ENCODE peak calls at places on chromosomes 6 and 20, in eight cellular contexts. N, H, P, C, M, B, T and L are unnamed samples.

GRCh38 chr20:32945710-32946221 is 58.5 kb downstream of the SUN5 start:
- DNase-seq in M (no peak), C (peak; percentile 65), P (peak; percentile 55), T (no peak), B (no peak), H (no peak), N (no peak), L (no peak)

GRCh38 chr6:104689551-104690205 is 170.0 kb downstream of the HACE1 start:
- DNase-seq in N (no peak), P (no peak), H (no peak), M (no peak), T (no peak), C (no peak), B (no peak), L (no peak)

GRCh38 chr6:105902401-105903031 is 183.6 kb upstream of the PRDM1 start:
- DNase-seq in N (no peak), H (no peak), M (no peak), B (no peak), C (no peak), P (no peak), T (no peak), L (no peak)

GRCh38 chr6:8391934-8392333 is 43.4 kb downstream of the SLC35B3 start:
- DNase-seq in H (no peak), P (no peak), N (no peak), C (no peak), T (no peak), M (no peak), B (no peak), L (no peak)

GRCh38 chr6:33668914-33669313 is 42.6 kb downstream of the UQCC2 start:
- DNase-seq in N (no peak), T (peak; percentile 70), B (no peak), P (peak; percentile 78), C (no peak), M (peak; percentile 71), H (no peak), L (no peak)

GRCh38 chr6:114747995-114748625 is 405.3 kb upstream of the HS3ST5 start:
- DNase-seq in T (no peak), M (peak; percentile 33), B (no peak), C (peak; percentile 78), N (no peak), H (peak; percentile 25), P (no peak), L (no peak)

GRCh38 chr6:37127961-37128862 is 41.7 kb upstream of the PIM1 start:
- DNase-seq in M (no peak), B (no peak), H (no peak), T (no peak), C (no peak), P (no peak), N (no peak), L (no peak)

GRCh38 chr6:25179051-25179778 is 100.0 kb upstream of the CARMIL1 start:
- DNase-seq in H (no peak), C (no peak), M (no peak), B (no peak), P (no peak), T (no peak), N (no peak), L (no peak)

GRCh38 chr6:27263886-27264285 is 16.4 kb downstream of the PRSS16 start:
- DNase-seq in T (no peak), B (no peak), N (no peak), P (no peak), H (no peak), C (no peak), M (no peak), L (no peak)

GRCh38 chr6:168584251-168584650 is 143.3 kb downstream of the SMOC2 start:
- DNase-seq in B (no peak), N (no peak), P (no peak), M (no peak), T (no peak), H (no peak), C (no peak), L (no peak)

GRCh38 chr6:151679081-151679480 is 128.4 kb upstream of the ESR1 start:
- DNase-seq in T (peak; percentile 82), H (no peak), P (no peak), M (no peak), B (no peak), C (no peak), N (no peak), L (no peak)

GRCh38 chr6:141199074-141199473 is 933.7 kb upstream of the GJE1 start:
- DNase-seq in T (no peak), B (no peak), N (no peak), P (no peak), H (no peak), M (no peak), C (no peak), L (no peak)

GRCh38 chr6:145015739-145016558 is 719.4 kb downstream of the EPM2A start:
- DNase-seq in C (no peak), M (no peak), T (no peak), H (no peak), N (no peak), B (no peak), P (no peak), L (no peak)

GRCh38 chr6:113082691-113083090 is 735.6 kb downstream of the RFPL4B start:
- DNase-seq in C (no peak), P (no peak), M (no peak), H (no peak), T (no peak), N (no peak), B (no peak), L (no peak)

GRCh38 chr6:76275746-76276145 is 203.3 kb upstream of the IMPG1 start:
- DNase-seq in T (no peak), C (peak; percentile 52), P (no peak), N (no peak), H (no peak), B (no peak), M (no peak), L (peak; percentile 27)

GRCh38 chr6:12962995-12963394 is 246.4 kb downstream of the PHACTR1 start:
- DNase-seq in T (no peak), H (no peak), M (no peak), B (no peak), P (no peak), C (no peak), N (no peak), L (no peak)

GRCh38 chr20:57622201-57622570 is 2.0 kb upstream of the ZBP1 start:
- DNase-seq in T (no peak), M (no peak), P (no peak), N (no peak), H (no peak), C (no peak), B (no peak), L (no peak)

GRCh38 chr6:96520851-96521115 is 823 bp upstream of the UFL1 start:
- DNase-seq in N (no peak), B (no peak), T (no peak), P (no peak), M (no peak), H (no peak), C (no peak), L (no peak)

GRCh38 chr6:56875961-56876360 is 78.9 kb upstream of the BEND6 start:
- DNase-seq in B (no peak), T (no peak), M (no peak), P (no peak), N (no peak), H (no peak), C (no peak), L (no peak)

GRCh38 chr6:166307981-166308768 is at the start of gene PRR18:
- DNase-seq in C (no peak), M (no peak), H (no peak), N (no peak), P (no peak), B (no peak), T (no peak), L (no peak)

GRCh38 chr6:39130691-39131090 is 15.7 kb upstream of the SAYSD1 start:
- DNase-seq in N (no peak), H (no peak), B (no peak), T (no peak), M (no peak), C (no peak), P (no peak), L (no peak)

GRCh38 chr6:89921691-89922090 is 27.4 kb downstream of the GJA10 start:
- DNase-seq in B (no peak), T (no peak), C (no peak), M (no peak), P (no peak), N (no peak), H (no peak), L (no peak)

GRCh38 chr20:8287328-8287727 is 155.3 kb downstream of the PLCB1 start:
- DNase-seq in T (no peak), P (no peak), N (no peak), C (no peak), B (no peak), M (no peak), H (no peak), L (no peak)

GRCh38 chr20:1473821-1474220 is 7.2 kb upstream of the NSFL1C start:
- DNase-seq in M (no peak), P (no peak), N (no peak), T (no peak), B (no peak), H (no peak), C (no peak), L (no peak)

GRCh38 chr6:169804427-169804826 is 53.0 kb downstream of the ERMARD start:
- DNase-seq in M (peak; percentile 24), H (no peak), P (no peak), C (no peak), N (no peak), T (no peak), B (no peak), L (no peak)
- H3K4me1 ChIP-seq in M (no peaks in the 10 kb centered on the region), H (peaks cover 8% of the 10 kb centered on the region), P (no peaks in the 10 kb centered on the region), C (peaks cover 21% of the 10 kb centered on the region), N (peaks cover 65% of the 10 kb centered on the region), T (peaks cover 10% of the 10 kb centered on the region), B (no peaks in the 10 kb centered on the region), L (peaks cover 3% of the 10 kb centered on the region)

GRCh38 chr6:163324928-163325784 is 89.4 kb upstream of the QKI start:
- DNase-seq in C (no peak), H (peak; percentile 43), N (no peak), M (no peak), B (no peak), P (no peak), T (no peak), L (no peak)
- H3K27ac ChIP-seq in C (no peak overlapping the region), H (peak overlapping the region; percentile 87), N (no peak overlapping the region), M (no peak overlapping the region), B (no peak overlapping the region), P (no peak overlapping the region), T (peak overlapping the region; percentile 41), L (no peak overlapping the region)

GRCh38 chr20:47524385-47524784 is 22.7 kb downstream of the NCOA3 start:
- DNase-seq in P (no peak), T (no peak), N (no peak), C (no peak), M (no peak), H (no peak), B (no peak), L (no peak)

GRCh38 chr20:47527004-47527800 is 25.5 kb downstream of the NCOA3 start:
- DNase-seq in M (no peak), N (no peak), B (no peak), P (no peak), H (no peak), T (no peak), C (no peak), L (no peak)

GRCh38 chr20:47515843-47516242 is 14.2 kb downstream of the NCOA3 start:
- DNase-seq in N (no peak), T (no peak), B (no peak), M (no peak), C (no peak), P (no peak), H (no peak), L (no peak)

GRCh38 chr20:47521059-47521808 is 19.5 kb downstream of the NCOA3 start:
- DNase-seq in P (no peak), C (no peak), B (no peak), T (no peak), N (no peak), M (no peak), H (no peak), L (no peak)
- H3K9me3 ChIP-seq in P (peaks cover 23% of the 10 kb centered on the region), C (peaks cover 27% of the 10 kb centered on the region), B (no peaks in the 10 kb centered on the region), T (peaks cover 10% of the 10 kb centered on the region), N (peaks cover 12% of the 10 kb centered on the region), M (peaks cover 9% of the 10 kb centered on the region), H (no peaks in the 10 kb centered on the region), L (peaks cover 2% of the 10 kb centered on the region)

GRCh38 chr6:4941782-4942672 is 61.8 kb downstream of the RPP40 start:
- DNase-seq in H (no peak), T (no peak), B (no peak), N (no peak), C (no peak), P (peak; percentile 15), M (peak; percentile 46), L (no peak)
- H3K4me1 ChIP-seq in H (peaks cover 23% of the 10 kb centered on the region), T (peaks cover 25% of the 10 kb centered on the region), B (no peaks in the 10 kb centered on the region), N (peaks cover 6% of the 10 kb centered on the region), C (no peaks in the 10 kb centered on the region), P (peaks cover 7% of the 10 kb centered on the region), M (peaks cover 5% of the 10 kb centered on the region), L (no peaks in the 10 kb centered on the region)